ENCODE peak calls at places on chromosomes 11 and 22, in six cellular contexts. N is thoracic aorta, Z is epithelial cell of esophagus, Y is fibroblast of lung, A is lower leg skin, T is BE2C. W is an unnamed sample.

GRCh38 chr11:119320593-119321524 is 3.9 kb upstream of the MCAM start:
- DNase-seq in T (no peak), Y (peak; percentile 74), N (no peak), A (no peak), Z (peak; percentile 47), W (peak; percentile 83)

GRCh38 chr11:91804057-91804456 is 420.6 kb upstream of the FAT3 start:
- DNase-seq in T (peak; percentile 27), A (no peak), Z (peak; percentile 5), Y (peak; percentile 64), N (no peak), W (no peak)

GRCh38 chr11:8252946-8253345 is 10.7 kb downstream of the LMO1 start:
- DNase-seq in Y (no peak), N (no peak), Z (no peak), T (no peak), A (no peak), W (no peak)

GRCh38 chr11:119790476-119790875 is 61.5 kb upstream of the NECTIN1 start:
- DNase-seq in A (no peak), N (no peak), T (no peak), Y (no peak), Z (no peak), W (no peak)

GRCh38 chr11:118653684-118654390 is 25.6 kb downstream of the TREH start:
- DNase-seq in T (no peak), Z (no peak), A (no peak), Y (no peak), N (no peak), W (no peak)

GRCh38 chr11:35927730-35928129 is 16.1 kb upstream of the LDLRAD3 start:
- DNase-seq in N (no peak), Y (peak; percentile 63), T (no peak), A (peak; percentile 90), Z (peak; percentile 99), W (no peak)

GRCh38 chr11:10302294-10302743 is 2.6 kb upstream of the ADM start:
- DNase-seq in N (no peak), Z (peak; percentile 34), Y (peak; percentile 41), A (no peak), T (no peak), W (no peak)

GRCh38 chr11:46369458-46370152 is 11.9 kb upstream of the MDK start:
- DNase-seq in Y (peak; percentile 72), A (no peak), T (peak; percentile 77), N (no peak), Z (peak; percentile 65), W (no peak)

GRCh38 chr11:35932641-35933571 is 11.0 kb upstream of the LDLRAD3 start:
- DNase-seq in Z (peak; percentile 83), A (no peak), T (no peak), Y (peak; percentile 5), N (no peak), W (no peak)

GRCh38 chr11:67998150-67999045 is 5.5 kb downstream of the UNC93B1 start:
- DNase-seq in N (no peak), A (no peak), T (no peak), Z (peak; percentile 0), Y (no peak), W (no peak)

GRCh38 chr11:60854140-60854846 is 1.5 kb downstream of the PTGDR2 start:
- DNase-seq in Z (no peak), A (no peak), Y (no peak), T (no peak), N (no peak), W (no peak)

GRCh38 chr11:1194977-1195689 is 27.7 kb upstream of the MUC5B start:
- DNase-seq in Z (no peak), N (no peak), Y (no peak), A (no peak), T (no peak), W (no peak)

GRCh38 chr11:104033134-104033533 is 3.3 kb upstream of the DDI1 start:
- DNase-seq in Z (peak; percentile 84), T (no peak), Y (peak; percentile 81), N (no peak), A (peak; percentile 24), W (no peak)

GRCh38 chr22:35561796-35562526 is 21.3 kb downstream of the RASD2 start:
- DNase-seq in T (no peak), Z (peak; percentile 65), A (no peak), Y (peak; percentile 91), N (no peak), W (no peak)

GRCh38 chr11:9253086-9253485 is 12.1 kb downstream of the DENND5A start:
- DNase-seq in A (no peak), T (no peak), Z (no peak), Y (no peak), N (no peak), W (no peak)

GRCh38 chr11:121426476-121427454 is 25.3 kb upstream of the SORL1 start:
- DNase-seq in Z (no peak), A (no peak), T (peak; percentile 59), Y (no peak), N (no peak), W (no peak)

GRCh38 chr22:38868286-38868721 is 3.7 kb downstream of the CBX6 start:
- DNase-seq in A (no peak), Z (no peak), T (no peak), N (no peak), Y (no peak), W (no peak)

GRCh38 chr11:81007046-81007445 is 1566.2 kb upstream of the TENM4 start:
- DNase-seq in Y (peak; percentile 24), T (no peak), N (no peak), A (no peak), Z (peak; percentile 37), W (no peak)
- TF ChIP-seq CTCF in Y (no peak), T (no peak), N (no peak), A (no peak), Z (peak; percentile 27), W (no peak)

DNA sequence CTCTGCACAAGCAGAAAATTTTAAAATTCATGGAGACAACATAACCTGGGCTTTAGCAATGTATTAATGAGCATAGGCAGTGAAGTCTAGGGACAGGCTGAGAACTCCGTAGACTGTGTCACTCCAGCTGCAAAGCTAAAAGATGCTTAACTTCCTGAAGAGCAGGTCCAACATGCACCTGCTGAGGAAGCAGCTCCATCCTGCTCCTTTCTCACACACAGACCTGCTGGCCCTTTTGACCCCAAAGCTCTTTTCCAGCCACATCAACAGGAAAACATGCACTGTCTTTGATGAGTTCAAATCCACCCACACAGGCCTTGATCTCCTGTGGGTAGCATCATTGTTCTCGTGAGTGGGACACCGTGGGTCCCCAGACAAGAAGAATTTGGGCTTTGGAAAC is 36.0 kb downstream of the SYN3 start:
- DNase-seq in T (no peak), Y (no peak), A (no peak), Z (no peak), N (no peak), W (no peak)
- TF ChIP-seq CTCF in T (no peak), Y (no peak), A (no peak), Z (no peak), N (no peak), W (no peak)

DNA sequence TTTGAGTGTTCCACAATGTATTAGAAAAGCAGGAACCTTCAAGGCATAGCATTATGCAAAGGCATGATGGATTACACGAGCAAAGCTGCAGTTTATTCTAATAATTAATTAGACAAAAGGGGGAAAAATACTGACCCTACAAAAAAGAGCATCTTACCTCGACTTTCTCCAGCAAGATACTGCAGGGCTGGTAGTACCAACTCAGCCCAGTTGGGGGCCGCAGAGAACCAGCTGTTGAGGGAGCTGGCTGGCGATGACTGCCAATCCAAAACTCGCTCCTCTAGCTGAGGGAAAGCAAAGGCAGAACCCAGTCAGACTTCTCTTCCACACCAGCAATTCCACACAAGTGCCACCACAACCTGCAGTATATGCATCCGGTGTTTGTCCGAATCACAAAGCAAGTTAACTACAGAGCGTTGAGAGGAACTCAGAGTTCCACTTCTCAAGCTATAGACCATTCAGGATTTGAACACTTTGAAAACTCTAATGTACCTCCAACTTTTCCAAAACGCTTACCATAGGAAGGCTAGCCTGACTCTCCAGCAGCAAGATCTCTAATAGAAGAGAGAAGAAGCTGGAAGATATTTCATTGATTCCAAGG is 13.7 kb downstream of the NFRKB start:
- DNase-seq in N (no peak), A (no peak), Y (peak; percentile 20), T (peak; percentile 58), Z (peak; percentile 60), W (no peak)
- TF ChIP-seq CTCF in N (no peak), A (no peak), Y (peak; percentile 46), T (peak; percentile 69), Z (peak; percentile 77), W (peak; percentile 42)

DNA sequence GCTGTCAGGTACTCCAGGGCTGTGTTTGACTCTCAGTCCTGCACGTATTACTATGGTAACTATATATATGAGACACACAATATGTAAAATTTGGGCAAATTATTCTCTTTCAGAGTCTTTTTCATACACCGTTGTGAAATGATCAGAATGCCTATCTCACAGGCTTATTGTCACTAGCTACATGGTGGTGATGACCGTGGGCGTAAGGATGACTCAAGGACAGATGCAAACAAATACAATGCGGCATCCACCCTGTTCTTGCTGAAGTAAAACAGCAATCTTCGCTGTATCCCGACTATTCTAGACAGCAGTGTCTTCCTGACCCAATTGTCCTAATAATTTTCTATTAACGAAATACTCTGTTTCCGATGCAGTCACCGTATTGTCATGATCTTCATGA is 79.5 kb downstream of the ZC3H12C start:
- DNase-seq in N (no peak), Z (no peak), A (no peak), T (no peak), Y (no peak), W (no peak)
- TF ChIP-seq CTCF in N (no peak), Z (no peak), A (no peak), T (no peak), Y (no peak), W (no peak)

GRCh38 chr11:86606849-86607481 is 65.5 kb downstream of the ME3 start:
- DNase-seq in Z (peak; percentile 66), Y (peak; percentile 54), T (no peak), N (no peak), A (no peak), W (no peak)
- TF ChIP-seq CTCF in Z (no peak), Y (no peak), T (no peak), N (no peak), A (no peak), W (no peak)

GRCh38 chr11:6579681-6580080 is 23.7 kb downstream of the RRP8 start:
- DNase-seq in A (no peak), N (no peak), T (no peak), Z (no peak), Y (no peak), W (no peak)

GRCh38 chr11:6583584-6583983 is 19.8 kb downstream of the RRP8 start:
- DNase-seq in Y (no peak), Z (no peak), N (no peak), T (no peak), A (no peak), W (no peak)

GRCh38 chr11:6576471-6577373 is 26.7 kb downstream of the RRP8 start:
- DNase-seq in N (no peak), Z (no peak), T (peak; percentile 31), A (no peak), Y (peak; percentile 80), W (no peak)

GRCh38 chr11:6574816-6575715 is 28.4 kb downstream of the RRP8 start:
- DNase-seq in N (no peak), A (no peak), T (no peak), Y (no peak), Z (no peak), W (no peak)

GRCh38 chr11:6578134-6578533 is 25.3 kb downstream of the RRP8 start:
- DNase-seq in T (no peak), N (no peak), Y (no peak), Z (no peak), A (no peak), W (no peak)
- TF ChIP-seq CTCF in T (no peak), N (no peak), Y (no peak), Z (no peak), A (no peak), W (no peak)